ENCODE peak calls at places on chromosomes 13 and 19, in four cellular contexts. J is NCI-H1092, A is hippocampal formation, T is NCI-H2171 treated with DMSO at 0.1 percent for 48 hours. P is an unnamed sample.

GRCh38 chr19:40529093-40529954 is 47.3 kb upstream of the SHKBP1 start:
- DNase-seq in A (peak; percentile 75), T (peak; percentile 89), J (peak; percentile 84), P (peak; percentile 73)

GRCh38 chr13:44622701-44623100 is 46.6 kb upstream of the TSC22D1 start:
- DNase-seq in A (no peak), T (no peak), J (no peak), P (no peak)

GRCh38 chr13:113013303-113013702 is 44.3 kb downstream of the MCF2L start:
- DNase-seq in A (no peak), J (no peak), T (no peak), P (no peak)

GRCh38 chr13:41523396-41523795 is 66.0 kb downstream of the RGCC start:
- DNase-seq in T (no peak), A (no peak), J (no peak), P (no peak)

GRCh38 chr19:6731822-6732221 is 5.6 kb downstream of the GPR108 start:
- DNase-seq in J (no peak), T (no peak), A (no peak), P (no peak)

GRCh38 chr13:73035660-73036059 is 23.1 kb upstream of the KLF5 start:
- DNase-seq in T (no peak), J (no peak), A (no peak), P (no peak)

GRCh38 chr19:49809987-49810389 is 3.1 kb downstream of the FUZ start:
- DNase-seq in A (no peak), T (no peak), J (no peak), P (no peak)

GRCh38 chr13:44389856-44390255 is 16.2 kb downstream of the SERP2 start:
- DNase-seq in J (no peak), T (no peak), A (no peak), P (no peak)